ENCODE peak calls at places on chromosomes 7 and 10, in eight cellular contexts. One of them, this sample, is unnamed.

GRCh38 chr10:104330168-104331117 is 7.8 kb downstream of the ITPRIP start:
- DNase-seq in prostate gland: no peak
- DNase-seq in gastrocnemius medialis: peak; percentile 55
- DNase-seq in transverse colon: peak; percentile 54
- DNase-seq in astrocyte: peak; percentile 80
- DNase-seq in thoracic aorta: no peak
- DNase-seq in CD8-positive, alpha-beta T cell: no peak
- DNase-seq in left lung: peak; percentile 68
- DNase-seq in this sample: peak; percentile 29

GRCh38 chr10:68869623-68870022 is 31.5 kb upstream of the DDX50 start:
- DNase-seq in CD8-positive, alpha-beta T cell: no peak
- DNase-seq in transverse colon: no peak
- DNase-seq in astrocyte: no peak
- DNase-seq in prostate gland: no peak
- DNase-seq in left lung: no peak
- DNase-seq in thoracic aorta: no peak
- DNase-seq in gastrocnemius medialis: no peak
- DNase-seq in this sample: no peak

GRCh38 chr10:43054593-43054992 is 22.3 kb upstream of the RET start:
- DNase-seq in CD8-positive, alpha-beta T cell: no peak
- DNase-seq in thoracic aorta: no peak
- DNase-seq in gastrocnemius medialis: no peak
- DNase-seq in prostate gland: no peak
- DNase-seq in astrocyte: no peak
- DNase-seq in left lung: no peak
- DNase-seq in transverse colon: no peak
- DNase-seq in this sample: no peak

GRCh38 chr10:124557648-124558338 is 96.2 kb downstream of the LHPP start:
- DNase-seq in astrocyte: no peak
- DNase-seq in prostate gland: no peak
- DNase-seq in thoracic aorta: no peak
- DNase-seq in transverse colon: no peak
- DNase-seq in gastrocnemius medialis: peak; percentile 48
- DNase-seq in left lung: no peak
- DNase-seq in CD8-positive, alpha-beta T cell: no peak
- DNase-seq in this sample: peak; percentile 55

GRCh38 chr7:132457658-132458057 is 118.6 kb downstream of the PLXNA4 start:
- DNase-seq in CD8-positive, alpha-beta T cell: no peak
- DNase-seq in thoracic aorta: no peak
- DNase-seq in gastrocnemius medialis: no peak
- DNase-seq in transverse colon: no peak
- DNase-seq in prostate gland: no peak
- DNase-seq in left lung: no peak
- DNase-seq in astrocyte: no peak
- DNase-seq in this sample: no peak

GRCh38 chr10:50567384-50567783 is 56.4 kb downstream of the SGMS1 start:
- DNase-seq in prostate gland: no peak
- DNase-seq in astrocyte: no peak
- DNase-seq in thoracic aorta: no peak
- DNase-seq in transverse colon: no peak
- DNase-seq in left lung: no peak
- DNase-seq in gastrocnemius medialis: no peak
- DNase-seq in CD8-positive, alpha-beta T cell: no peak
- DNase-seq in this sample: peak; percentile 59

GRCh38 chr10:63651864-63652263 is 130.7 kb downstream of the REEP3 start:
- DNase-seq in left lung: no peak
- DNase-seq in astrocyte: no peak
- DNase-seq in gastrocnemius medialis: no peak
- DNase-seq in prostate gland: no peak
- DNase-seq in transverse colon: no peak
- DNase-seq in thoracic aorta: no peak
- DNase-seq in CD8-positive, alpha-beta T cell: no peak
- DNase-seq in this sample: no peak

GRCh38 chr7:41928781-41929180 is 225.9 kb upstream of the INHBA start:
- DNase-seq in gastrocnemius medialis: no peak
- DNase-seq in prostate gland: no peak
- DNase-seq in left lung: no peak
- DNase-seq in transverse colon: no peak
- DNase-seq in thoracic aorta: no peak
- DNase-seq in astrocyte: peak; percentile 78
- DNase-seq in CD8-positive, alpha-beta T cell: no peak
- DNase-seq in this sample: no peak

GRCh38 chr7:155759740-155760430 is 52.4 kb downstream of the SHH start:
- DNase-seq in transverse colon: peak; percentile 54
- DNase-seq in prostate gland: no peak
- DNase-seq in astrocyte: no peak
- DNase-seq in gastrocnemius medialis: no peak
- DNase-seq in left lung: no peak
- DNase-seq in CD8-positive, alpha-beta T cell: no peak
- DNase-seq in thoracic aorta: no peak
- DNase-seq in this sample: no peak

GRCh38 chr10:85612378-85612775 is 754.2 kb downstream of the GRID1 start:
- DNase-seq in CD8-positive, alpha-beta T cell: peak; percentile 64
- DNase-seq in left lung: no peak
- DNase-seq in astrocyte: no peak
- DNase-seq in thoracic aorta: no peak
- DNase-seq in gastrocnemius medialis: no peak
- DNase-seq in transverse colon: no peak
- DNase-seq in prostate gland: no peak
- DNase-seq in this sample: no peak

GRCh38 chr7:30708412-30708811 is 26.2 kb upstream of the CRHR2 start:
- DNase-seq in gastrocnemius medialis: no peak
- DNase-seq in transverse colon: no peak
- DNase-seq in astrocyte: no peak
- DNase-seq in CD8-positive, alpha-beta T cell: no peak
- DNase-seq in prostate gland: no peak
- DNase-seq in left lung: no peak
- DNase-seq in thoracic aorta: no peak
- DNase-seq in this sample: no peak

GRCh38 chr7:40890088-40890692 is 755.4 kb downstream of the SUGCT start:
- DNase-seq in transverse colon: no peak
- DNase-seq in left lung: no peak
- DNase-seq in CD8-positive, alpha-beta T cell: no peak
- DNase-seq in gastrocnemius medialis: no peak
- DNase-seq in astrocyte: no peak
- DNase-seq in thoracic aorta: no peak
- DNase-seq in prostate gland: no peak
- DNase-seq in this sample: no peak

GRCh38 chr10:133209117-133209516 is 20.9 kb upstream of the UTF1 start:
- DNase-seq in astrocyte: no peak
- DNase-seq in left lung: no peak
- DNase-seq in gastrocnemius medialis: no peak
- DNase-seq in thoracic aorta: no peak
- DNase-seq in transverse colon: no peak
- DNase-seq in prostate gland: no peak
- DNase-seq in CD8-positive, alpha-beta T cell: no peak
- DNase-seq in this sample: no peak

GRCh38 chr10:80416401-80417098 is 8.2 kb downstream of the PRXL2A start:
- DNase-seq in transverse colon: peak; percentile 41
- DNase-seq in left lung: no peak
- DNase-seq in thoracic aorta: no peak
- DNase-seq in CD8-positive, alpha-beta T cell: no peak
- DNase-seq in prostate gland: peak; percentile 90
- DNase-seq in astrocyte: peak; percentile 16
- DNase-seq in gastrocnemius medialis: no peak
- DNase-seq in this sample: no peak

GRCh38 chr10:54587973-54588372 is 213.1 kb downstream of the PCDH15 start:
- DNase-seq in gastrocnemius medialis: no peak
- DNase-seq in CD8-positive, alpha-beta T cell: no peak
- DNase-seq in prostate gland: no peak
- DNase-seq in thoracic aorta: no peak
- DNase-seq in left lung: no peak
- DNase-seq in astrocyte: no peak
- DNase-seq in transverse colon: no peak
- DNase-seq in this sample: no peak

GRCh38 chr7:4067874-4068273 is 614.2 kb upstream of the FOXK1 start:
- DNase-seq in prostate gland: no peak
- DNase-seq in thoracic aorta: no peak
- DNase-seq in astrocyte: no peak
- DNase-seq in transverse colon: no peak
- DNase-seq in gastrocnemius medialis: no peak
- DNase-seq in CD8-positive, alpha-beta T cell: peak; percentile 31
- DNase-seq in left lung: no peak
- DNase-seq in this sample: no peak

GRCh38 chr7:1058311-1058710 is 14.0 kb downstream of the GPR146 start:
- DNase-seq in gastrocnemius medialis: no peak
- DNase-seq in CD8-positive, alpha-beta T cell: no peak
- DNase-seq in thoracic aorta: no peak
- DNase-seq in prostate gland: no peak
- DNase-seq in astrocyte: no peak
- DNase-seq in transverse colon: no peak
- DNase-seq in left lung: no peak
- DNase-seq in this sample: no peak

GRCh38 chr7:157876469-157877285 is 539.9 kb downstream of the DNAJB6 start:
- DNase-seq in astrocyte: no peak
- DNase-seq in gastrocnemius medialis: no peak
- DNase-seq in CD8-positive, alpha-beta T cell: no peak
- DNase-seq in left lung: no peak
- DNase-seq in thoracic aorta: no peak
- DNase-seq in prostate gland: no peak
- DNase-seq in transverse colon: no peak
- DNase-seq in this sample: no peak

GRCh38 chr10:74249865-74250264 is 98.8 kb downstream of the ADK start:
- DNase-seq in astrocyte: no peak
- DNase-seq in gastrocnemius medialis: no peak
- DNase-seq in CD8-positive, alpha-beta T cell: no peak
- DNase-seq in left lung: no peak
- DNase-seq in prostate gland: no peak
- DNase-seq in transverse colon: no peak
- DNase-seq in thoracic aorta: no peak
- DNase-seq in this sample: no peak

GRCh38 chr10:88095291-88095721 is 231.9 kb downstream of the PTEN start:
- DNase-seq in prostate gland: peak; percentile 15
- DNase-seq in left lung: no peak
- DNase-seq in astrocyte: peak; percentile 68
- DNase-seq in CD8-positive, alpha-beta T cell: no peak
- DNase-seq in gastrocnemius medialis: no peak
- DNase-seq in transverse colon: no peak
- DNase-seq in thoracic aorta: no peak
- DNase-seq in this sample: no peak

GRCh38 chr7:410395-410910 is 109.2 kb downstream of the PDGFA start:
- DNase-seq in prostate gland: no peak
- DNase-seq in transverse colon: no peak
- DNase-seq in astrocyte: no peak
- DNase-seq in gastrocnemius medialis: no peak
- DNase-seq in CD8-positive, alpha-beta T cell: no peak
- DNase-seq in thoracic aorta: no peak
- DNase-seq in left lung: no peak
- DNase-seq in this sample: peak; percentile 54

GRCh38 chr10:27619329-27619728 is 115.2 kb downstream of the RAB18 start:
- DNase-seq in transverse colon: no peak
- DNase-seq in gastrocnemius medialis: no peak
- DNase-seq in CD8-positive, alpha-beta T cell: no peak
- DNase-seq in left lung: no peak
- DNase-seq in prostate gland: no peak
- DNase-seq in thoracic aorta: no peak
- DNase-seq in astrocyte: no peak
- DNase-seq in this sample: no peak

GRCh38 chr10:27621441-27621840 is 117.3 kb downstream of the RAB18 start:
- DNase-seq in prostate gland: no peak
- DNase-seq in CD8-positive, alpha-beta T cell: no peak
- DNase-seq in gastrocnemius medialis: no peak
- DNase-seq in left lung: no peak
- DNase-seq in thoracic aorta: no peak
- DNase-seq in astrocyte: peak; percentile 42
- DNase-seq in transverse colon: no peak
- DNase-seq in this sample: no peak

GRCh38 chr10:27620425-27621397 is 116.6 kb downstream of the RAB18 start:
- DNase-seq in transverse colon: no peak
- DNase-seq in CD8-positive, alpha-beta T cell: no peak
- DNase-seq in left lung: no peak
- DNase-seq in thoracic aorta: peak; percentile 15
- DNase-seq in astrocyte: peak; percentile 72
- DNase-seq in prostate gland: no peak
- DNase-seq in gastrocnemius medialis: peak; percentile 10
- DNase-seq in this sample: no peak

GRCh38 chr10:27618036-27618615 is 114.0 kb downstream of the RAB18 start:
- DNase-seq in transverse colon: no peak
- DNase-seq in CD8-positive, alpha-beta T cell: no peak
- DNase-seq in astrocyte: no peak
- DNase-seq in gastrocnemius medialis: no peak
- DNase-seq in thoracic aorta: no peak
- DNase-seq in left lung: no peak
- DNase-seq in prostate gland: no peak
- DNase-seq in this sample: no peak

GRCh38 chr10:27618906-27619305 is 114.8 kb downstream of the RAB18 start:
- DNase-seq in CD8-positive, alpha-beta T cell: no peak
- DNase-seq in left lung: no peak
- DNase-seq in transverse colon: no peak
- DNase-seq in astrocyte: peak; percentile 2
- DNase-seq in thoracic aorta: no peak
- DNase-seq in prostate gland: no peak
- DNase-seq in gastrocnemius medialis: no peak
- DNase-seq in this sample: no peak
- H3K27ac ChIP-seq in CD8-positive, alpha-beta T cell: no peak overlapping the region
- H3K27ac ChIP-seq in left lung: no peak overlapping the region
- H3K27ac ChIP-seq in transverse colon: peak overlapping the region; percentile 13
- H3K27ac ChIP-seq in astrocyte: no peak overlapping the region
- H3K27ac ChIP-seq in thoracic aorta: no peak overlapping the region
- H3K27ac ChIP-seq in prostate gland: no peak overlapping the region
- H3K27ac ChIP-seq in gastrocnemius medialis: no peak overlapping the region
- H3K27ac ChIP-seq in this sample: no peak overlapping the region

GRCh38 chr7:130886438-130887135 is 152.6 kb upstream of the KLF14 start:
- DNase-seq in gastrocnemius medialis: peak; percentile 63
- DNase-seq in left lung: no peak
- DNase-seq in transverse colon: no peak
- DNase-seq in CD8-positive, alpha-beta T cell: no peak
- DNase-seq in thoracic aorta: no peak
- DNase-seq in astrocyte: no peak
- DNase-seq in prostate gland: no peak
- DNase-seq in this sample: no peak
- H3K4me1 ChIP-seq in gastrocnemius medialis: peaks cover 97% of the 10 kb centered on the region
- H3K4me1 ChIP-seq in left lung: peaks cover 48% of the 10 kb centered on the region
- H3K4me1 ChIP-seq in transverse colon: peaks cover 67% of the 10 kb centered on the region
- H3K4me1 ChIP-seq in CD8-positive, alpha-beta T cell: no peaks in the 10 kb centered on the region
- H3K4me1 ChIP-seq in thoracic aorta: peaks cover 43% of the 10 kb centered on the region
- H3K4me1 ChIP-seq in astrocyte: peaks cover 66% of the 10 kb centered on the region
- H3K4me1 ChIP-seq in prostate gland: no peaks in the 10 kb centered on the region
- H3K4me1 ChIP-seq in this sample: no peaks in the 10 kb centered on the region

DNA sequence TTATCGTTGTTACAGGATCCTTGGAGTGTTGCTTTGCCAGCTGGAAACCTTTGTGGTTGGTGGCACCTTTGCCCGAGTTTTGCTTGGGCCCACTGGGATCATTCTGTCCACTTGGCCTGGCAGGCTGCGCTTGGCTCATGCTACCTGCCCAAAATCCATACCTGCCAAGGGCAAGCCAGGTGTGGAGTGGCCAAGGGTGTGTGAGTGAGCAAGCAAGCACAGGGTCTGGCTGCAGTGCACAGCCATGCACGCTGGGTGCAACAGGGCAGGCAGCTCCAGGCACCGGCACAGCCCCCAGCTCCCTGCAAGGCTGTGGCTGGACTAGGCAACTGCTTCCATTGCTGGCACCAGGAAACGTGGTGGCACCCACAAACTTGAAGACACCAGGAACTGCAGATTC is 421.8 kb downstream of the ARL4A start:
- DNase-seq in gastrocnemius medialis: no peak
- DNase-seq in CD8-positive, alpha-beta T cell: no peak
- DNase-seq in prostate gland: no peak
- DNase-seq in transverse colon: no peak
- DNase-seq in left lung: no peak
- DNase-seq in astrocyte: no peak
- DNase-seq in thoracic aorta: no peak
- DNase-seq in this sample: no peak
- H3K27ac ChIP-seq in gastrocnemius medialis: no peak overlapping the region
- H3K27ac ChIP-seq in CD8-positive, alpha-beta T cell: no peak overlapping the region
- H3K27ac ChIP-seq in prostate gland: no peak overlapping the region
- H3K27ac ChIP-seq in transverse colon: no peak overlapping the region
- H3K27ac ChIP-seq in left lung: no peak overlapping the region
- H3K27ac ChIP-seq in astrocyte: no peak overlapping the region
- H3K27ac ChIP-seq in thoracic aorta: no peak overlapping the region
- H3K27ac ChIP-seq in this sample: no peak overlapping the region

GRCh38 chr7:70592171-70592570 is 539.8 kb upstream of the GALNT17 start:
- DNase-seq in CD8-positive, alpha-beta T cell: no peak
- DNase-seq in thoracic aorta: no peak
- DNase-seq in astrocyte: no peak
- DNase-seq in left lung: no peak
- DNase-seq in prostate gland: no peak
- DNase-seq in gastrocnemius medialis: no peak
- DNase-seq in transverse colon: no peak
- DNase-seq in this sample: no peak
- H3K4me1 ChIP-seq in CD8-positive, alpha-beta T cell: no peaks in the 10 kb centered on the region
- H3K4me1 ChIP-seq in thoracic aorta: peaks cover 2% of the 10 kb centered on the region
- H3K4me1 ChIP-seq in astrocyte: peaks cover 5% of the 10 kb centered on the region
- H3K4me1 ChIP-seq in left lung: no peaks in the 10 kb centered on the region
- H3K4me1 ChIP-seq in prostate gland: no peaks in the 10 kb centered on the region
- H3K4me1 ChIP-seq in gastrocnemius medialis: no peaks in the 10 kb centered on the region
- H3K4me1 ChIP-seq in transverse colon: peaks cover 19% of the 10 kb centered on the region
- H3K4me1 ChIP-seq in this sample: no peaks in the 10 kb centered on the region

This sample was measured in pancreas.